ENCODE peak calls at places on chromosomes 1 and 21, in six cellular contexts. One of them, this sample, is unnamed.

GRCh38 chr1:7380712-7381111 is 390.4 kb upstream of the VAMP3 start:
- DNase-seq in AG04450: no peak
- DNase-seq in sigmoid colon: peak
- DNase-seq in transverse colon: no peak
- DNase-seq in endothelial cell of umbilical vein: peak
- DNase-seq in ovary: no peak
- DNase-seq in this sample: no peak

GRCh38 chr21:18430341-18430740 is 26.8 kb upstream of the TMPRSS15 start:
- DNase-seq in transverse colon: no peak
- DNase-seq in ovary: no peak
- DNase-seq in endothelial cell of umbilical vein: no peak
- DNase-seq in sigmoid colon: no peak
- DNase-seq in AG04450: no peak
- DNase-seq in this sample: no peak

GRCh38 chr1:222644649-222645005 is 26.7 kb downstream of the MIA3 start:
- DNase-seq in sigmoid colon: no peak
- DNase-seq in endothelial cell of umbilical vein: no peak
- DNase-seq in ovary: no peak
- DNase-seq in AG04450: no peak
- DNase-seq in transverse colon: no peak
- DNase-seq in this sample: peak

GRCh38 chr1:212512731-212513559 is 80.2 kb downstream of the NENF start:
- DNase-seq in sigmoid colon: no peak
- DNase-seq in endothelial cell of umbilical vein: no peak
- DNase-seq in AG04450: no peak
- DNase-seq in transverse colon: no peak
- DNase-seq in ovary: no peak
- DNase-seq in this sample: peak

GRCh38 chr1:230808268-230808872 is 60.0 kb downstream of the C1orf198 start:
- DNase-seq in endothelial cell of umbilical vein: no peak
- DNase-seq in AG04450: no peak
- DNase-seq in ovary: no peak
- DNase-seq in transverse colon: no peak
- DNase-seq in sigmoid colon: no peak
- DNase-seq in this sample: no peak

GRCh38 chr1:51298322-51298705 is 32.0 kb downstream of the TTC39A start:
- DNase-seq in transverse colon: no peak
- DNase-seq in endothelial cell of umbilical vein: no peak
- DNase-seq in ovary: no peak
- DNase-seq in sigmoid colon: no peak
- DNase-seq in AG04450: no peak
- DNase-seq in this sample: no peak

GRCh38 chr1:169236143-169236542 is 129.7 kb downstream of the ATP1B1 start:
- DNase-seq in sigmoid colon: no peak
- DNase-seq in AG04450: no peak
- DNase-seq in transverse colon: no peak
- DNase-seq in ovary: no peak
- DNase-seq in endothelial cell of umbilical vein: peak
- DNase-seq in this sample: peak

GRCh38 chr1:10253149-10253548 is 42.8 kb downstream of the KIF1B start:
- DNase-seq in AG04450: no peak
- DNase-seq in sigmoid colon: no peak
- DNase-seq in transverse colon: no peak
- DNase-seq in ovary: no peak
- DNase-seq in endothelial cell of umbilical vein: no peak
- DNase-seq in this sample: no peak

GRCh38 chr1:24151175-24151533 is 8.2 kb upstream of the IL22RA1 start:
- DNase-seq in transverse colon: peak
- DNase-seq in sigmoid colon: no peak
- DNase-seq in AG04450: no peak
- DNase-seq in ovary: no peak
- DNase-seq in endothelial cell of umbilical vein: no peak
- DNase-seq in this sample: no peak

GRCh38 chr1:85488126-85488525 is 23.2 kb upstream of the DDAH1 start:
- DNase-seq in ovary: no peak
- DNase-seq in endothelial cell of umbilical vein: no peak
- DNase-seq in AG04450: no peak
- DNase-seq in sigmoid colon: no peak
- DNase-seq in transverse colon: no peak
- DNase-seq in this sample: no peak

GRCh38 chr1:205536759-205537361 is 32.4 kb downstream of the CDK18 start:
- DNase-seq in endothelial cell of umbilical vein: no peak
- DNase-seq in ovary: peak
- DNase-seq in sigmoid colon: peak
- DNase-seq in transverse colon: peak
- DNase-seq in AG04450: no peak
- DNase-seq in this sample: no peak

GRCh38 chr1:48005254-48006162 is 8.3 kb upstream of the TRABD2B start:
- DNase-seq in transverse colon: no peak
- DNase-seq in AG04450: no peak
- DNase-seq in endothelial cell of umbilical vein: no peak
- DNase-seq in ovary: no peak
- DNase-seq in sigmoid colon: no peak
- DNase-seq in this sample: no peak

GRCh38 chr1:224623743-224624333 is 7.7 kb downstream of the CNIH3 start:
- DNase-seq in AG04450: peak
- DNase-seq in endothelial cell of umbilical vein: peak
- DNase-seq in ovary: no peak
- DNase-seq in sigmoid colon: no peak
- DNase-seq in transverse colon: peak
- DNase-seq in this sample: peak

GRCh38 chr1:21154717-21155116 is 22.0 kb downstream of the EIF4G3 start:
- DNase-seq in sigmoid colon: no peak
- DNase-seq in transverse colon: no peak
- DNase-seq in AG04450: no peak
- DNase-seq in ovary: no peak
- DNase-seq in endothelial cell of umbilical vein: no peak
- DNase-seq in this sample: no peak

GRCh38 chr1:6954596-6954995 is 169.3 kb downstream of the CAMTA1 start:
- DNase-seq in endothelial cell of umbilical vein: no peak
- DNase-seq in AG04450: no peak
- DNase-seq in ovary: no peak
- DNase-seq in transverse colon: no peak
- DNase-seq in sigmoid colon: no peak
- DNase-seq in this sample: no peak

GRCh38 chr1:32925360-32926142 is 24.4 kb upstream of the TMEM54 start:
- DNase-seq in sigmoid colon: no peak
- DNase-seq in endothelial cell of umbilical vein: peak
- DNase-seq in ovary: no peak
- DNase-seq in transverse colon: peak
- DNase-seq in AG04450: no peak
- DNase-seq in this sample: peak

GRCh38 chr1:37945743-37946702 is 830 bp downstream of the INPP5B start:
- DNase-seq in endothelial cell of umbilical vein: peak
- DNase-seq in ovary: peak
- DNase-seq in transverse colon: peak
- DNase-seq in sigmoid colon: peak
- DNase-seq in AG04450: peak
- DNase-seq in this sample: peak

GRCh38 chr1:187477103-187477502 is 648.4 kb downstream of the PLA2G4A start:
- DNase-seq in endothelial cell of umbilical vein: no peak
- DNase-seq in AG04450: no peak
- DNase-seq in sigmoid colon: no peak
- DNase-seq in transverse colon: no peak
- DNase-seq in ovary: no peak
- DNase-seq in this sample: peak

GRCh38 chr1:108627256-108627655 is 33.6 kb downstream of the HENMT1 start:
- DNase-seq in endothelial cell of umbilical vein: no peak
- DNase-seq in transverse colon: no peak
- DNase-seq in sigmoid colon: no peak
- DNase-seq in AG04450: no peak
- DNase-seq in ovary: no peak
- DNase-seq in this sample: no peak

GRCh38 chr1:8027748-8028631 is 1.9 kb upstream of the ERRFI1 start:
- DNase-seq in ovary: no peak
- DNase-seq in endothelial cell of umbilical vein: peak
- DNase-seq in transverse colon: no peak
- DNase-seq in sigmoid colon: no peak
- DNase-seq in AG04450: no peak
- DNase-seq in this sample: peak

GRCh38 chr1:110209715-110210603 is at the start of gene KCNC4:
- DNase-seq in transverse colon: peak
- DNase-seq in endothelial cell of umbilical vein: peak
- DNase-seq in sigmoid colon: peak
- DNase-seq in AG04450: no peak
- DNase-seq in ovary: peak
- DNase-seq in this sample: peak

GRCh38 chr1:208387908-208388756 is 143.9 kb upstream of the PLXNA2 start:
- DNase-seq in sigmoid colon: no peak
- DNase-seq in AG04450: no peak
- DNase-seq in endothelial cell of umbilical vein: no peak
- DNase-seq in ovary: no peak
- DNase-seq in transverse colon: no peak
- DNase-seq in this sample: no peak

GRCh38 chr1:222413436-222413835 is 134.5 kb downstream of the HHIPL2 start:
- DNase-seq in ovary: no peak
- DNase-seq in transverse colon: no peak
- DNase-seq in endothelial cell of umbilical vein: no peak
- DNase-seq in sigmoid colon: no peak
- DNase-seq in AG04450: no peak
- DNase-seq in this sample: no peak

GRCh38 chr1:159647616-159648015 is 60.0 kb downstream of the APCS start:
- DNase-seq in transverse colon: no peak
- DNase-seq in ovary: no peak
- DNase-seq in endothelial cell of umbilical vein: no peak
- DNase-seq in AG04450: no peak
- DNase-seq in sigmoid colon: no peak
- DNase-seq in this sample: no peak

GRCh38 chr1:83970802-83971201 is 28.1 kb downstream of the TTLL7 start:
- DNase-seq in ovary: no peak
- DNase-seq in AG04450: no peak
- DNase-seq in sigmoid colon: no peak
- DNase-seq in endothelial cell of umbilical vein: no peak
- DNase-seq in transverse colon: no peak
- DNase-seq in this sample: no peak

DNA sequence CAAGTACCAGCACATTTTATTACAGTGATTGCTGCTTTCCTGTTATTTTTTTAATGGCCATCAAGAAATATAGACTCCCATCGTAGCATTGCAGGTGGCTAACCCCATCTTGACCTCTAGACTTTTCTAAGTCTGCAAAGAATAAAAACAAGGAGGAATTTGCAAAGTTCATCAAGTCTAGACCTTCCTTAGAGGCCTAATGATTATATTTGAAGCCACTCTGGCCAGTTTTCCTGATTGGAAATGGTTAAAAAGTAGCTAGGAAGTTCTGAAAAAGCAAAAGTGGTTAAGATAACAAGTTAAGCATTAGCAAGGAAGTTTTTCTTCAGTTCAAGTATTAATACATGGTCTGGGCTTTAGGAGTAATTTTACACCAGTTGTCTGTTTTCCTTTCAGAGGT is 16.7 kb upstream of the KCNJ15 start:
- DNase-seq in ovary: no peak
- DNase-seq in endothelial cell of umbilical vein: peak
- DNase-seq in AG04450: no peak
- DNase-seq in sigmoid colon: no peak
- DNase-seq in transverse colon: no peak
- DNase-seq in this sample: no peak
- TF ChIP-seq CTCF in ovary: no peak
- TF ChIP-seq CTCF in endothelial cell of umbilical vein: no peak
- TF ChIP-seq CTCF in AG04450: no peak
- TF ChIP-seq CTCF in sigmoid colon: no peak
- TF ChIP-seq CTCF in transverse colon: no peak
- TF ChIP-seq CTCF in this sample: no peak

DNA sequence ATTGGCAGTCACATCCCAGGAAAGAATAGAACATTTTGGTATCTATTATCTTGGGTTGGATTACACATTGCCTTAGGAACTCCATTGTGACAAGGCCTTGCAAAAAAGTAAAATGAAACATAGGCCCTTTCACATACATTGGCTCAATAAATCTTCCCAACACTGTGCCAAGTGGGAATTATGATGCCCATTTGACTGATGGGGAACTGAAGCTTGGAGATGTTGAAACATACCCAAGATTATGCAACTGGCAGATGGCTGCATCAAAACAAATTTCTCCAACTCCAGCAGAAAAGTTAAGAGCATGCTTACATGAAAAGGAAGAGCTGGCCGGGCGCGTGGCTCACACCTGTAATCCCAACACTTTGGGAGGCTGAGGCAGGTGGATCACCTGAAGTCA is 26.9 kb downstream of the PLEKHO1 start:
- DNase-seq in transverse colon: no peak
- DNase-seq in ovary: no peak
- DNase-seq in endothelial cell of umbilical vein: no peak
- DNase-seq in AG04450: no peak
- DNase-seq in sigmoid colon: no peak
- DNase-seq in this sample: no peak
- H3K4me3 ChIP-seq in transverse colon: no peak
- H3K4me3 ChIP-seq in ovary: no peak
- H3K4me3 ChIP-seq in endothelial cell of umbilical vein: no peak
- H3K4me3 ChIP-seq in AG04450: no peak
- H3K4me3 ChIP-seq in sigmoid colon: no peak
- H3K4me3 ChIP-seq in this sample: no peak

DNA sequence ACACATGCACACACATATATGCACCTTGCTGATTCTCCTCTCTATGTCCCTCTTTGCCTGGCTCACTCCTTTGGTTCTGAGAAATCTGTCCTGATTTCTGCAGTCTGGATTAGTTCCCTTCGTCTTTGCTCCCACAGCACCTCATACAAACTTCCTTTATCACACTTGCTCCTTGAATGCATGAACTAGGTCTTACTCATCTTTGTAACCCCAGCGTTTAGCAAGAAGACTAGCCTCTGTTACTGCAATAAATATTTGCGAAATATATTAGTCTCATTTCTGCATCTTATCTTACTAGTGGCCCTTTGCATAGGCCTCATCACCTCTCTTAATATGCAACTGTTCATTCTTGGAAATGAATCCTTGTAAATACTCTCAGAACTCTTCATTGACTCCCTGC is 11.4 kb downstream of the SMYD2 start:
- DNase-seq in ovary: no peak
- DNase-seq in transverse colon: no peak
- DNase-seq in AG04450: no peak
- DNase-seq in sigmoid colon: no peak
- DNase-seq in endothelial cell of umbilical vein: no peak
- DNase-seq in this sample: peak
- TF ChIP-seq CTCF in ovary: no peak
- TF ChIP-seq CTCF in transverse colon: no peak
- TF ChIP-seq CTCF in AG04450: no peak
- TF ChIP-seq CTCF in sigmoid colon: no peak
- TF ChIP-seq CTCF in endothelial cell of umbilical vein: no peak
- TF ChIP-seq CTCF in this sample: no peak

GRCh38 chr1:67687198-67687545 is 2.2 kb downstream of the GADD45A start:
- DNase-seq in AG04450: no peak
- DNase-seq in endothelial cell of umbilical vein: no peak
- DNase-seq in transverse colon: no peak
- DNase-seq in sigmoid colon: no peak
- DNase-seq in ovary: no peak
- DNase-seq in this sample: no peak

GRCh38 chr1:67688526-67689219 is 3.7 kb downstream of the GADD45A start:
- DNase-seq in transverse colon: no peak
- DNase-seq in ovary: no peak
- DNase-seq in AG04450: no peak
- DNase-seq in sigmoid colon: no peak
- DNase-seq in endothelial cell of umbilical vein: no peak
- DNase-seq in this sample: no peak

GRCh38 chr1:67686272-67687197 is 1.5 kb downstream of the GADD45A start:
- DNase-seq in AG04450: peak
- DNase-seq in endothelial cell of umbilical vein: peak
- DNase-seq in sigmoid colon: peak
- DNase-seq in transverse colon: peak
- DNase-seq in ovary: peak
- DNase-seq in this sample: peak

GRCh38 chr1:67689267-67690017 is 4.4 kb downstream of the GADD45A start:
- DNase-seq in sigmoid colon: no peak
- DNase-seq in endothelial cell of umbilical vein: peak
- DNase-seq in ovary: no peak
- DNase-seq in transverse colon: no peak
- DNase-seq in AG04450: no peak
- DNase-seq in this sample: no peak

GRCh38 chr1:67687649-67688048 is 2.6 kb downstream of the GADD45A start:
- DNase-seq in ovary: no peak
- DNase-seq in transverse colon: no peak
- DNase-seq in AG04450: peak
- DNase-seq in endothelial cell of umbilical vein: no peak
- DNase-seq in sigmoid colon: no peak
- DNase-seq in this sample: peak
- H3K4me3 ChIP-seq in ovary: peak
- H3K4me3 ChIP-seq in transverse colon: no peak
- H3K4me3 ChIP-seq in AG04450: peak
- H3K4me3 ChIP-seq in endothelial cell of umbilical vein: peak
- H3K4me3 ChIP-seq in sigmoid colon: no peak
- H3K4me3 ChIP-seq in this sample: peak